ENCODE peak calls at places on chromosomes 16 and 17, in nine cellular contexts. One of them, this sample, is unnamed.

GRCh38 chr16:22239131-22239805 is 33.2 kb downstream of the EEF2K start:
- DNase-seq in pancreas: no peak
- DNase-seq in kidney: no peak
- DNase-seq in progenitor cell of endocrine pancreas: no peak
- DNase-seq in body of pancreas: no peak
- DNase-seq in BJ: no peak
- DNase-seq in Panc1: no peak
- DNase-seq in GM20000: no peak
- DNase-seq in nephron progenitor cell: no peak
- DNase-seq in this sample: no peak

GRCh38 chr17:74892013-74892841 is 1.2 kb downstream of the FADS6 start:
- DNase-seq in progenitor cell of endocrine pancreas: no peak
- DNase-seq in kidney: no peak
- DNase-seq in body of pancreas: peak; percentile 56
- DNase-seq in BJ: no peak
- DNase-seq in Panc1: no peak
- DNase-seq in nephron progenitor cell: no peak
- DNase-seq in pancreas: no peak
- DNase-seq in GM20000: no peak
- DNase-seq in this sample: no peak

GRCh38 chr16:29790949-29791844 is 646 bp downstream of the KIF22 start:
- DNase-seq in kidney: no peak
- DNase-seq in body of pancreas: no peak
- DNase-seq in progenitor cell of endocrine pancreas: no peak
- DNase-seq in pancreas: no peak
- DNase-seq in BJ: no peak
- DNase-seq in nephron progenitor cell: no peak
- DNase-seq in Panc1: no peak
- DNase-seq in GM20000: no peak
- DNase-seq in this sample: no peak

GRCh38 chr17:47203984-47204721 is 5.0 kb upstream of the MYL4 start:
- DNase-seq in kidney: no peak
- DNase-seq in pancreas: no peak
- DNase-seq in progenitor cell of endocrine pancreas: no peak
- DNase-seq in BJ: no peak
- DNase-seq in body of pancreas: no peak
- DNase-seq in nephron progenitor cell: no peak
- DNase-seq in GM20000: no peak
- DNase-seq in Panc1: no peak
- DNase-seq in this sample: no peak

GRCh38 chr17:68491381-68491849 is 20.8 kb upstream of the PRKAR1A start:
- DNase-seq in pancreas: peak; percentile 68
- DNase-seq in BJ: no peak
- DNase-seq in kidney: no peak
- DNase-seq in nephron progenitor cell: no peak
- DNase-seq in GM20000: peak; percentile 25
- DNase-seq in progenitor cell of endocrine pancreas: no peak
- DNase-seq in body of pancreas: peak; percentile 83
- DNase-seq in Panc1: no peak
- DNase-seq in this sample: no peak

GRCh38 chr17:79002291-79002690 is 7.3 kb downstream of the CANT1 start:
- DNase-seq in pancreas: no peak
- DNase-seq in Panc1: no peak
- DNase-seq in nephron progenitor cell: no peak
- DNase-seq in GM20000: no peak
- DNase-seq in progenitor cell of endocrine pancreas: no peak
- DNase-seq in BJ: no peak
- DNase-seq in body of pancreas: no peak
- DNase-seq in kidney: peak; percentile 46
- DNase-seq in this sample: no peak

GRCh38 chr17:44848257-44848795 is 643 bp downstream of the HIGD1B start:
- DNase-seq in progenitor cell of endocrine pancreas: no peak
- DNase-seq in pancreas: no peak
- DNase-seq in BJ: no peak
- DNase-seq in kidney: no peak
- DNase-seq in body of pancreas: no peak
- DNase-seq in nephron progenitor cell: no peak
- DNase-seq in Panc1: no peak
- DNase-seq in GM20000: no peak
- DNase-seq in this sample: no peak

GRCh38 chr17:19263621-19264010 is 26.4 kb downstream of the EPN2 start:
- DNase-seq in kidney: no peak
- DNase-seq in BJ: no peak
- DNase-seq in nephron progenitor cell: no peak
- DNase-seq in progenitor cell of endocrine pancreas: no peak
- DNase-seq in Panc1: no peak
- DNase-seq in body of pancreas: no peak
- DNase-seq in pancreas: no peak
- DNase-seq in GM20000: no peak
- DNase-seq in this sample: no peak

GRCh38 chr16:85308585-85309540 is 196.6 kb upstream of the CIBAR2 start:
- DNase-seq in pancreas: no peak
- DNase-seq in progenitor cell of endocrine pancreas: no peak
- DNase-seq in nephron progenitor cell: no peak
- DNase-seq in body of pancreas: no peak
- DNase-seq in Panc1: no peak
- DNase-seq in GM20000: no peak
- DNase-seq in kidney: no peak
- DNase-seq in BJ: no peak
- DNase-seq in this sample: no peak

GRCh38 chr17:82464567-82464929 is 6.0 kb downstream of the NARF start:
- DNase-seq in pancreas: no peak
- DNase-seq in nephron progenitor cell: no peak
- DNase-seq in BJ: no peak
- DNase-seq in body of pancreas: no peak
- DNase-seq in progenitor cell of endocrine pancreas: no peak
- DNase-seq in GM20000: no peak
- DNase-seq in kidney: peak; percentile 31
- DNase-seq in Panc1: no peak
- DNase-seq in this sample: no peak

GRCh38 chr17:55334285-55334684 is 69.5 kb downstream of the HLF start:
- DNase-seq in Panc1: no peak
- DNase-seq in pancreas: no peak
- DNase-seq in body of pancreas: no peak
- DNase-seq in kidney: no peak
- DNase-seq in nephron progenitor cell: no peak
- DNase-seq in progenitor cell of endocrine pancreas: no peak
- DNase-seq in GM20000: no peak
- DNase-seq in BJ: no peak
- DNase-seq in this sample: no peak

GRCh38 chr17:39606434-39607056 is 1.2 kb downstream of the NEUROD2 start:
- DNase-seq in nephron progenitor cell: peak; percentile 31
- DNase-seq in GM20000: no peak
- DNase-seq in Panc1: no peak
- DNase-seq in kidney: no peak
- DNase-seq in pancreas: no peak
- DNase-seq in BJ: no peak
- DNase-seq in body of pancreas: no peak
- DNase-seq in progenitor cell of endocrine pancreas: no peak
- DNase-seq in this sample: no peak

GRCh38 chr16:3646348-3646920 is 8.1 kb upstream of the DNASE1 start:
- DNase-seq in kidney: peak; percentile 73
- DNase-seq in progenitor cell of endocrine pancreas: no peak
- DNase-seq in Panc1: no peak
- DNase-seq in BJ: no peak
- DNase-seq in body of pancreas: peak; percentile 74
- DNase-seq in nephron progenitor cell: no peak
- DNase-seq in pancreas: peak; percentile 52
- DNase-seq in GM20000: no peak
- DNase-seq in this sample: no peak
- TF ChIP-seq CTCF in kidney: no peak
- TF ChIP-seq CTCF in progenitor cell of endocrine pancreas: no peak
- TF ChIP-seq CTCF in Panc1: no peak
- TF ChIP-seq CTCF in BJ: no peak
- TF ChIP-seq CTCF in body of pancreas: no peak
- TF ChIP-seq CTCF in nephron progenitor cell: no peak
- TF ChIP-seq CTCF in pancreas: no peak
- TF ChIP-seq CTCF in GM20000: no peak
- TF ChIP-seq CTCF in this sample: no peak

GRCh38 chr17:32441886-32442285 is 2.4 kb upstream of the PSMD11 start:
- DNase-seq in BJ: no peak
- DNase-seq in progenitor cell of endocrine pancreas: no peak
- DNase-seq in Panc1: no peak
- DNase-seq in GM20000: no peak
- DNase-seq in nephron progenitor cell: no peak
- DNase-seq in kidney: no peak
- DNase-seq in body of pancreas: no peak
- DNase-seq in pancreas: no peak
- DNase-seq in this sample: no peak

GRCh38 chr17:32444301-32445074 is at the start of gene PSMD11:
- DNase-seq in Panc1: peak; percentile 75
- DNase-seq in body of pancreas: peak; percentile 98
- DNase-seq in progenitor cell of endocrine pancreas: peak; percentile 99
- DNase-seq in GM20000: peak; percentile 98
- DNase-seq in kidney: peak; percentile 99
- DNase-seq in nephron progenitor cell: peak; percentile 99
- DNase-seq in pancreas: peak; percentile 98
- DNase-seq in BJ: peak; percentile 70
- DNase-seq in this sample: peak; percentile 54

GRCh38 chr17:32445497-32445896 is 1.2 kb downstream of the PSMD11 start:
- DNase-seq in GM20000: peak; percentile 9
- DNase-seq in body of pancreas: no peak
- DNase-seq in kidney: no peak
- DNase-seq in progenitor cell of endocrine pancreas: no peak
- DNase-seq in BJ: no peak
- DNase-seq in nephron progenitor cell: no peak
- DNase-seq in pancreas: no peak
- DNase-seq in Panc1: no peak
- DNase-seq in this sample: no peak

GRCh38 chr17:32445075-32445427 is 741 bp downstream of the PSMD11 start:
- DNase-seq in pancreas: no peak
- DNase-seq in body of pancreas: peak; percentile 42
- DNase-seq in BJ: no peak
- DNase-seq in nephron progenitor cell: peak; percentile 42
- DNase-seq in GM20000: no peak
- DNase-seq in kidney: no peak
- DNase-seq in progenitor cell of endocrine pancreas: no peak
- DNase-seq in Panc1: no peak
- DNase-seq in this sample: peak; percentile 21

DNA sequence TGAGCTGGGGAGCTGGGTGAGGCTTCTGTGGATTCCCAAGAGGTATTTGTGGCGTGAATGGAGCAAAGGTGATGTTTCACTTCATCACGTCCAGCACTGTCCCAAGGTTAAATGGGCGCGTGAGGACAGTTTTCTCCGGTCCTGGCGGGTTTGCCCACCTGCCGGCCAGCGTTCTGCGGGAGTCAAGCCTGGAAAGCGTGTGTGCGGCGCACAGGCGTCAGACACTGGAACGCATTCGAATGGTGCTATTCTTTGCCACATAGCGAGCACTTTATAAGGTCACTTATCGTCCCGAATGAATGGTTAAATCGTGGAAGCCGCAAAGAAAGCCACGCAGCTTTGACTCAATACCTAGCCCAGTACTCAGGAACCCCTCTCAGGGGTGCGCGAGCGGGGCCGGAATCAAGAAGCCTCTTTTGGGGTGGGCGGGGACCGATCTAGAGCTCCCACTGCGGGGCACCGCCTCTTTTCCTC is 446 bp upstream of the PSMD11 start:
- DNase-seq in BJ: no peak
- DNase-seq in nephron progenitor cell: no peak
- DNase-seq in Panc1: no peak
- DNase-seq in pancreas: no peak
- DNase-seq in GM20000: no peak
- DNase-seq in body of pancreas: no peak
- DNase-seq in progenitor cell of endocrine pancreas: no peak
- DNase-seq in kidney: no peak
- DNase-seq in this sample: no peak
- TF ChIP-seq CTCF in BJ: no peak
- TF ChIP-seq CTCF in nephron progenitor cell: peak; percentile 97
- TF ChIP-seq CTCF in Panc1: no peak
- TF ChIP-seq CTCF in pancreas: no peak
- TF ChIP-seq CTCF in GM20000: no peak
- TF ChIP-seq CTCF in body of pancreas: no peak
- TF ChIP-seq CTCF in progenitor cell of endocrine pancreas: no peak
- TF ChIP-seq CTCF in kidney: no peak
- TF ChIP-seq CTCF in this sample: no peak

DNA sequence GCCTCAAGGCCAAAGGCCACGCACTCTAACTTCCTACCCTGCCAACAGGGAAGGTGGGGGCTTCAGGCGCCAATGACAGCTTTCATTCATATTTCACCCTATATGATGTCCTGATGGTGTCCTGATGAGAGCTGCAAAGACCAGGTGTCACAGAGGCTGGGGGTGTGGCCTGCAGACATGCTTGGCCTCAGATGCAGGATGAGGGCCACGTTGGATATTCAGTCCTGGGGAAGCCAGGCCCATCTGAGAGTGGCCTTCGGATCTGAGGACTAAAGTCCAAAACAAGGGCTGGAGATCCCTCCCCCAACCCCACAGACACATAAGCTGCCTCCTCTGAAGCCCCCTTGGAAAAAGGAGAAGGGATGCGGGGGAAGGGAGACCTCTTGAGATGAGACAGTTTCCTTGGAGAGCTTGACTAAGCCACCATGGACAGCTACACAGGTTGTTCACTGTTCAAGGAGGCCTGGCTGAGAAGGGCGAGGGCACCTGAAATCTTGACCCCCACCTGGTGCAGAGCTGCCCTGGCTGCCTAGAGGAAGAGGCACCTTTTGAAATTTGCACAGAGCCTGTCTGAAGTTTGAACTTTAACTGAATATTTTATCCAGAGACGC is 24.3 kb upstream of the GSG1L start:
- DNase-seq in GM20000: no peak
- DNase-seq in BJ: no peak
- DNase-seq in body of pancreas: no peak
- DNase-seq in nephron progenitor cell: no peak
- DNase-seq in Panc1: no peak
- DNase-seq in pancreas: no peak
- DNase-seq in kidney: no peak
- DNase-seq in progenitor cell of endocrine pancreas: no peak
- DNase-seq in this sample: no peak
- TF ChIP-seq CTCF in GM20000: no peak
- TF ChIP-seq CTCF in BJ: no peak
- TF ChIP-seq CTCF in body of pancreas: no peak
- TF ChIP-seq CTCF in nephron progenitor cell: no peak
- TF ChIP-seq CTCF in Panc1: no peak
- TF ChIP-seq CTCF in pancreas: no peak
- TF ChIP-seq CTCF in kidney: no peak
- TF ChIP-seq CTCF in progenitor cell of endocrine pancreas: no peak
- TF ChIP-seq CTCF in this sample: no peak

DNA sequence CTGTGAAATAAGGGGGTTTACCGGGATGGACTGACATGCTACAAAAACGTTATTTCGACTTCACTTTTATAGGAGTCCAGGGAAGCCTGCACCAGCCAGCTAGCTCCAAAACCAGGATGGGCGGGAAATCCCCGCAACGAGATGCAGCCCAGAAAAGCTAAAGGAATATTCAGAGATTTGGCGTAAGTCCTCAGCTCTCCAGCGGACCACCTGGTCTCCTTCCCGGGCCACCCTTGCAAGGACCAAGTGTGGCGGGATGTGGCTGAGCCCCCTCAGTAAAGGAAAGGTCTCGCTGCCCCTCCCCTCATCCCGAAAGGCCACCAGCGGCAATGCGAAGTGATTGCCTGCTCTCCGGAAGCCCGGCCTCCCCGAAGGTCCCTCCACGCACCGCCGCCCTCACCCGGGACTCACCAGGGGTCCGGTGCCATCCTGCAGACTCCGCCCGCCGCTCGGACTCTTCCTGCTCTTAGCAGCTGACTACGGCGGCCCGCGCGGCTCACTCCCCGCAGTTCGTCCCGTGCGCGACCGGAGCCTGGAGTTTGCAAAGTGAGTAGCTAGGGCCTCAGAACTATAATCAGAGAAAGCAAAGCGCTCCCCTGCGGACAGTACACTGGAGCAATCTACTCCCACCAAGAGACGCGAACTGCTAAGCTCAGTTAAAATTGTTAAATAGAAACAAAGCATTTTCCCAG is at the start of gene STX8:
- DNase-seq in GM20000: peak; percentile 80
- DNase-seq in progenitor cell of endocrine pancreas: peak; percentile 90
- DNase-seq in kidney: peak; percentile 97
- DNase-seq in BJ: peak; percentile 31
- DNase-seq in nephron progenitor cell: peak; percentile 95
- DNase-seq in body of pancreas: peak; percentile 92
- DNase-seq in Panc1: no peak
- DNase-seq in pancreas: peak; percentile 90
- DNase-seq in this sample: peak; percentile 30
- TF ChIP-seq CTCF in GM20000: no peak
- TF ChIP-seq CTCF in progenitor cell of endocrine pancreas: no peak
- TF ChIP-seq CTCF in kidney: no peak
- TF ChIP-seq CTCF in BJ: peak; percentile 15
- TF ChIP-seq CTCF in nephron progenitor cell: no peak
- TF ChIP-seq CTCF in body of pancreas: no peak
- TF ChIP-seq CTCF in Panc1: no peak
- TF ChIP-seq CTCF in pancreas: no peak
- TF ChIP-seq CTCF in this sample: no peak

This sample was measured in keratinocyte.